ENCODE peak calls at places on chromosome 13, in five cellular contexts. V, I, E, J and W are unnamed samples.

GRCh38 chr13:43128504-43128929 is 105.1 kb downstream of the DNAJC15 start:
- DNase-seq in V (no peak), I (peak), E (no peak), J (no peak), W (no peak)

GRCh38 chr13:40230833-40231266 is 435.6 kb downstream of the FOXO1 start:
- DNase-seq in V (no peak), I (peak), E (no peak), J (no peak), W (no peak)

GRCh38 chr13:20270163-20270865 is 38.2 kb upstream of the GJB6 start:
- DNase-seq in V (no peak), I (no peak), E (no peak), J (no peak), W (no peak)

GRCh38 chr13:20721454-20722357 is 18.2 kb downstream of the IL17D start:
- DNase-seq in V (no peak), I (peak), E (no peak), J (no peak), W (no peak)

GRCh38 chr13:94305463-94305862 is 174.0 kb downstream of the DCT start:
- DNase-seq in V (no peak), I (peak), E (no peak), J (no peak), W (no peak)

GRCh38 chr13:81714513-81714912 is 1373.6 kb upstream of the SPRY2 start:
- DNase-seq in V (no peak), I (no peak), E (no peak), J (no peak), W (no peak)

GRCh38 chr13:83618966-83619365 is 263.3 kb downstream of the SLITRK1 start:
- DNase-seq in V (no peak), I (peak), E (no peak), J (no peak), W (no peak)

GRCh38 chr13:95660981-95661581 is 15.9 kb upstream of the DNAJC3 start:
- DNase-seq in V (peak), I (peak), E (peak), J (no peak), W (no peak)

GRCh38 chr13:22357132-22357531 is 686.3 kb downstream of the FGF9 start:
- DNase-seq in V (no peak), I (peak), E (no peak), J (no peak), W (no peak)

GRCh38 chr13:60051754-60052153 is 112.0 kb downstream of the DIAPH3 start:
- DNase-seq in V (no peak), I (no peak), E (no peak), J (no peak), W (no peak)

GRCh38 chr13:24183741-24184182 is 23.2 kb downstream of the SPATA13 start:
- DNase-seq in V (no peak), I (no peak), E (no peak), J (no peak), W (no peak)

GRCh38 chr13:49690990-49691886 is at the start of gene EBPL:
- DNase-seq in V (peak), I (peak), E (peak), J (peak), W (peak)

GRCh38 chr13:37029617-37030016 is 29.0 kb downstream of the EXOSC8 start:
- DNase-seq in V (no peak), I (peak), E (no peak), J (no peak), W (no peak)

GRCh38 chr13:88925954-88926353 is 1254.8 kb downstream of the SLITRK5 start:
- DNase-seq in V (no peak), I (no peak), E (no peak), J (no peak), W (no peak)

GRCh38 chr13:51999525-51999924 is 11.7 kb downstream of the ATP7B start:
- DNase-seq in V (no peak), I (peak), E (no peak), J (no peak), W (no peak)

GRCh38 chr13:30802953-30803478 is 67.7 kb downstream of the ALOX5AP start:
- DNase-seq in V (peak), I (peak), E (peak), J (peak), W (peak)

GRCh38 chr13:32430018-32430747 is 2.3 kb upstream of the N4BP2L1 start:
- DNase-seq in V (no peak), I (no peak), E (no peak), J (no peak), W (no peak)

GRCh38 chr13:49374585-49375290 is 69.1 kb downstream of the CAB39L start:
- DNase-seq in V (no peak), I (peak), E (no peak), J (no peak), W (no peak)

GRCh38 chr13:23629566-23630272 is 59.5 kb downstream of the TNFRSF19 start:
- DNase-seq in V (no peak), I (no peak), E (no peak), J (no peak), W (no peak)

GRCh38 chr13:85241045-85241444 is 558.2 kb downstream of the SLITRK6 start:
- DNase-seq in V (no peak), I (peak), E (no peak), J (no peak), W (no peak)

GRCh38 chr13:59360108-59360507 is 803.6 kb downstream of the DIAPH3 start:
- DNase-seq in V (no peak), I (no peak), E (no peak), J (no peak), W (no peak)

GRCh38 chr13:112978561-112979405 is 9.8 kb downstream of the MCF2L start:
- DNase-seq in V (no peak), I (no peak), E (no peak), J (no peak), W (no peak)
- H3K4me3 ChIP-seq in V (no peak), I (no peak), E (no peak), J (no peak), W (no peak)

DNA sequence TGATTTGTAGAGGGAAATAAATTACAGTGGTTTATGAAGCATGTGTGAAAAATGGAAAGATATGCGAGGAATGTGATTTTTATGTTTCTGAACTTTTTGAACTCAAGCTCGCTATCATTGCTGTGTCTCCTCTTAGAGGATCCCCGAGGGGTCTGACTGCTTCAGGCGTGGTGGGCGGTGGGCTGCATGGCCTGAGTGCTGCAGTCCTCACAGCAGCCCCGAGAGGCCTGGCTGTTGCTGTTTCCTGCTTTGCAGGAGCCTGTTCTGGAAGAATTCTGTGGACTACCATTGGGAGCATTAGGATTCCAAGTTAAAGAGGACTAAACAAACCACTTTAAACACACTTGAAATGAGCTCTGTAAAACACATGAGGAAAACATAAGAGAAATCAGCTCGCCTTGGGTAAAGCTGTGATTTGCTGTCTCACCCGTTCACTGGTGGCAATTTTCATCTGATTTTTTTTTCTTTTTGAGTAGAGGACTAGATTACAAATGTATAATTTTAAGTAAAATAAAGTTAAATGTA is 95.9 kb downstream of the ARHGEF7 start:
- DNase-seq in V (no peak), I (no peak), E (no peak), J (no peak), W (no peak)
- H3K4me3 ChIP-seq in V (no peak), I (no peak), E (no peak), J (no peak), W (no peak)

GRCh38 chr13:26784704-26785639 is 24.4 kb upstream of the GPR12 start:
- DNase-seq in V (no peak), I (no peak), E (peak), J (no peak), W (no peak)
- H3K4me3 ChIP-seq in V (no peak), I (no peak), E (peak), J (peak), W (peak)

GRCh38 chr13:113836917-113837553 is 26.8 kb downstream of the GAS6 start:
- DNase-seq in V (peak), I (peak), E (no peak), J (no peak), W (no peak)
- H3K4me3 ChIP-seq in V (no peak), I (peak), E (no peak), J (no peak), W (no peak)

GRCh38 chr13:54484166-54484565 is 1455.6 kb downstream of the OLFM4 start:
- DNase-seq in V (no peak), I (no peak), E (no peak), J (no peak), W (no peak)
- H3K4me3 ChIP-seq in V (no peak), I (no peak), E (no peak), J (no peak), W (no peak)

GRCh38 chr13:50788551-50788950 is 54.9 kb downstream of the DLEU7 start:
- DNase-seq in V (no peak), I (no peak), E (no peak), J (no peak), W (no peak)
- H3K4me3 ChIP-seq in V (no peak), I (no peak), E (no peak), J (no peak), W (no peak)

GRCh38 chr13:45415112-45415511 is 3.1 kb downstream of the SLC25A30 start:
- DNase-seq in V (no peak), I (no peak), E (no peak), J (no peak), W (no peak)

GRCh38 chr13:45412274-45413049 is 5.7 kb downstream of the SLC25A30 start:
- DNase-seq in V (no peak), I (peak), E (no peak), J (no peak), W (no peak)

GRCh38 chr13:45411631-45412030 is 6.5 kb downstream of the SLC25A30 start:
- DNase-seq in V (no peak), I (no peak), E (no peak), J (no peak), W (no peak)

GRCh38 chr13:45411226-45411625 is 6.9 kb downstream of the SLC25A30 start:
- DNase-seq in V (no peak), I (no peak), E (no peak), J (no peak), W (no peak)

GRCh38 chr13:45413826-45414312 is 4.3 kb downstream of the SLC25A30 start:
- DNase-seq in V (no peak), I (peak), E (no peak), J (no peak), W (no peak)
- H3K4me3 ChIP-seq in V (no peak), I (no peak), E (no peak), J (no peak), W (no peak)

GRCh38 chr13:99863789-99864626 is 107.6 kb downstream of the ZIC5 start:
- DNase-seq in V (no peak), I (no peak), E (no peak), J (no peak), W (no peak)
- H3K4me3 ChIP-seq in V (no peak), I (no peak), E (no peak), J (no peak), W (no peak)